ENCODE peak calls at places on chromosomes 1 and 21, in nine cellular contexts. V is PC-9, I is GM12865, T is fibroblast of lung, O is epithelial cell of esophagus, L is AG04450, E is upper lobe of right lung, S is PC-3, G is heart left ventricle. K is an unnamed sample.
A peak's percentile ranks its signal among the peaks of the same experiment; 100 is the strongest.

GRCh38 chr21:32316363-32317215 is 17.9 kb downstream of the MRAP start:
- DNase-seq in V (no peak), I (no peak), T (no peak), L (no peak), G (no peak), O (no peak), S (no peak), E (no peak), K (no peak)

GRCh38 chr1:150259758-150260669 is 2.4 kb downstream of the CA14 start:
- DNase-seq in V (peak; percentile 85), S (peak; percentile 76), L (no peak), T (no peak), I (no peak), O (peak; percentile 50), E (peak; percentile 83), G (no peak), K (peak; percentile 81)

GRCh38 chr21:33540711-33541104 is 1.2 kb downstream of the GART start:
- DNase-seq in I (no peak), S (no peak), G (no peak), L (no peak), E (no peak), O (no peak), V (no peak), T (no peak), K (no peak)

GRCh38 chr1:219731771-219732170 is 118.9 kb upstream of the ZC3H11B start:
- DNase-seq in L (no peak), T (no peak), G (no peak), I (no peak), S (peak; percentile 95), V (no peak), E (no peak), O (peak; percentile 60), K (no peak)

GRCh38 chr1:217857061-217857460 is 225.9 kb downstream of the SPATA17 start:
- DNase-seq in T (peak; percentile 59), E (no peak), L (no peak), S (no peak), G (no peak), V (no peak), I (no peak), O (no peak), K (no peak)

GRCh38 chr1:175118375-175118774 is 50.7 kb downstream of the TNN start:
- DNase-seq in S (no peak), V (no peak), T (no peak), G (no peak), I (peak; percentile 28), L (no peak), E (no peak), O (no peak), K (no peak)

GRCh38 chr21:46550511-46550941 is 54.4 kb downstream of the S100B start:
- DNase-seq in G (no peak), S (no peak), L (no peak), V (no peak), T (no peak), O (no peak), E (no peak), I (peak; percentile 17), K (no peak)

GRCh38 chr1:75330633-75331032 is 196.4 kb downstream of the LHX8 start:
- DNase-seq in V (no peak), O (peak; percentile 15), E (no peak), I (no peak), S (no peak), L (no peak), G (no peak), T (no peak), K (no peak)

GRCh38 chr1:183210678-183211077 is 24.6 kb downstream of the LAMC2 start:
- DNase-seq in T (no peak), I (no peak), S (no peak), L (no peak), O (no peak), V (no peak), E (no peak), G (no peak), K (no peak)

DNA sequence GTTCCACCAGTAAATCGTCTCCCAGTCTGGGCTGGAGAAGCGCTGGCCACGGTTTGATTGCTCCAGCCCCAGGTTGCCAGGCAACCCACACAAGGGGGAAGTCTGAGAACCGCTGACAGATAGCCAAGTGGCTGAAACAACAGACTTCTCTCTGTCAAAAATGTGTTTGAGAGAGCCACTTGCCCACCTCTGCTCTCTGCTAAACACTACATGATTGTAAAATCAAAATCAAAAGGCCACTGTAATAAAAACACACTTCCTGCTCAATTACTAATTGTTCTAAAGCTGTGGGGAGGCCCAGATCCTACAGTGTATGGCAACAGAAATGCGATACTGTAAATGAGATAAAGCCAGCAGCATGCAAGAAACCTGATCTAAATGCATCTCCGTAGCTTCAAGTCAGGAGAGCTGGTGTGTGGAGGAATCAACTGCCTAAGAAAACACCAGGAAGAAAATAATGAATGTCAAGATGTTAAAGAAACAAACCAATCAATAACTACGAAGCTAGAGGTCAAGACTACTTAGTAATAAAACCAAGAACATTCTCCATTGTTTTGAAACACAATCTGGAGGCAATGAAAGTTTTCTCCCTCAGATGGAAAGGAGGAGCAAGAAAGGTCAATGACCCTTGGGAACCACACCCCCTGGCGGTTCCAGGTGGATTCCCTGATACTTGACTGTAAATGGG is 121.2 kb downstream of the SLC45A1 start:
- DNase-seq in T (peak; percentile 80), L (peak; percentile 62), E (peak; percentile 86), I (peak; percentile 59), O (peak; percentile 33), G (peak; percentile 86), S (no peak), V (no peak), K (peak; percentile 90)
- TF ChIP-seq CTCF in T (no peak), L (no peak), E (no peak), I (no peak), O (peak; percentile 24), G (peak; percentile 11), S (no peak), V (no peak), K (no peak)

GRCh38 chr21:26581818-26582217 is 8.7 kb upstream of the CYYR1 start:
- DNase-seq in T (no peak), E (no peak), O (no peak), I (no peak), V (no peak), L (no peak), S (no peak), G (no peak), K (no peak)
- H3K4me3 ChIP-seq in T (no peak overlapping the region), E (no peak overlapping the region), O (no peak overlapping the region), I (no peak overlapping the region), V (no peak overlapping the region), L (no peak overlapping the region), S (no peak overlapping the region), G (no peak overlapping the region), K (no peak overlapping the region)

GRCh38 chr1:155932085-155932484 is 2.1 kb downstream of the KHDC4 start:
- DNase-seq in T (no peak), I (no peak), O (peak; percentile 93), G (no peak), E (no peak), L (no peak), S (peak; percentile 63), V (peak; percentile 80), K (no peak)

GRCh38 chr1:155932487-155932886 is 1.7 kb downstream of the KHDC4 start:
- DNase-seq in S (peak; percentile 78), I (no peak), T (no peak), V (peak; percentile 55), E (no peak), O (peak; percentile 59), G (no peak), L (no peak), K (no peak)

GRCh38 chr1:155933591-155934096 is 569 bp downstream of the KHDC4 start:
- DNase-seq in V (no peak), G (no peak), O (no peak), E (no peak), I (no peak), T (no peak), L (no peak), S (no peak), K (peak; percentile 77)

GRCh38 chr1:155934933-155935590 is 849 bp upstream of the KHDC4 start:
- DNase-seq in E (no peak), G (no peak), L (no peak), S (no peak), O (no peak), V (no peak), T (no peak), I (no peak), K (no peak)

GRCh38 chr1:155934097-155934932 is at the start of gene KHDC4:
- DNase-seq in G (peak; percentile 97), S (peak; percentile 100), E (peak; percentile 96), I (peak; percentile 99), V (peak; percentile 96), O (peak; percentile 100), L (peak; percentile 96), T (peak; percentile 99), K (peak; percentile 98)
- TF ChIP-seq CTCF in G (peak; percentile 37), S (no peak), E (peak; percentile 18), I (peak; percentile 10), V (no peak), O (no peak), L (peak; percentile 12), T (no peak), K (peak; percentile 1)

GRCh38 chr1:1436634-1437032 is 1.1 kb downstream of the VWA1 start:
- DNase-seq in T (no peak), I (no peak), L (no peak), V (no peak), E (no peak), S (no peak), G (no peak), O (no peak), K (no peak)

GRCh38 chr1:1438531-1439381 is 3.3 kb downstream of the VWA1 start:
- DNase-seq in E (no peak), S (no peak), O (no peak), G (no peak), T (no peak), V (no peak), L (no peak), I (no peak), K (peak; percentile 75)

GRCh38 chr1:1435911-1436633 is 582 bp downstream of the VWA1 start:
- DNase-seq in S (no peak), G (no peak), O (no peak), E (no peak), L (no peak), T (no peak), V (no peak), I (no peak), K (peak; percentile 75)

GRCh38 chr1:1437904-1438376 is 2.5 kb downstream of the VWA1 start:
- DNase-seq in E (peak; percentile 82), G (no peak), S (no peak), L (no peak), T (no peak), I (no peak), V (no peak), O (no peak), K (peak; percentile 87)

GRCh38 chr1:1437033-1437903 is 1.8 kb downstream of the VWA1 start:
- DNase-seq in T (no peak), E (no peak), V (no peak), G (no peak), I (no peak), O (no peak), S (no peak), L (no peak), K (peak; percentile 67)
- H3K4me3 ChIP-seq in T (no peak overlapping the region), E (peak overlapping the region; percentile 57), V (no peak overlapping the region), G (peak overlapping the region; percentile 57), I (no peak overlapping the region), O (no peak overlapping the region), S (no peak overlapping the region), L (no peak overlapping the region), K (peak overlapping the region; percentile 32)

GRCh38 chr21:42471206-42471605 is 24.8 kb downstream of the RSPH1 start:
- DNase-seq in T (no peak), E (no peak), O (no peak), L (no peak), S (no peak), G (no peak), V (no peak), I (no peak), K (peak; percentile 28)
- TF ChIP-seq CTCF in T (no peak), E (no peak), O (no peak), L (no peak), S (no peak), G (no peak), V (no peak), I (no peak), K (no peak)